ENCODE peak calls at places on chromosomes 13 and 19, in six cellular contexts. Y, R, M, U, V and O are unnamed samples.

GRCh38 chr13:40057228-40057627 is 401.8 kb downstream of the COG6 start:
- DNase-seq in Y (no peak), R (no peak), M (no peak), U (no peak), V (no peak), O (no peak)

GRCh38 chr13:51180853-51181511 is 41.2 kb upstream of the FAM124A start:
- DNase-seq in Y (no peak), R (no peak), M (no peak), U (no peak), V (no peak), O (no peak)

GRCh38 chr19:56309511-56310185 is 5.0 kb downstream of the ZSCAN5A start:
- DNase-seq in Y (peak), R (peak), M (no peak), U (peak), V (peak), O (peak)

GRCh38 chr13:113345486-113345885 is 18.4 kb downstream of the GRTP1 start:
- DNase-seq in Y (no peak), R (no peak), M (no peak), U (no peak), V (no peak), O (no peak)

GRCh38 chr13:42086582-42086981 is 38.1 kb downstream of the DGKH start:
- DNase-seq in Y (no peak), R (no peak), M (no peak), U (no peak), V (no peak), O (no peak)

GRCh38 chr13:45931211-45931610 is 79.7 kb upstream of the SIAH3 start:
- DNase-seq in Y (no peak), R (no peak), M (no peak), U (no peak), V (no peak), O (no peak)

GRCh38 chr13:34816543-34816942 is 125.5 kb upstream of the NBEA start:
- DNase-seq in Y (no peak), R (no peak), M (no peak), U (no peak), V (peak), O (peak)

GRCh38 chr19:40387151-40387550 is 2.8 kb downstream of the HIPK4 start:
- DNase-seq in Y (no peak), R (no peak), M (no peak), U (peak), V (no peak), O (no peak)

GRCh38 chr13:99342723-99343315 is 35.6 kb upstream of the GPR183 start:
- DNase-seq in Y (no peak), R (no peak), M (no peak), U (no peak), V (no peak), O (no peak)

GRCh38 chr13:40407567-40407966 is 258.9 kb downstream of the FOXO1 start:
- DNase-seq in Y (no peak), R (no peak), M (no peak), U (no peak), V (no peak), O (no peak)

GRCh38 chr19:18932216-18932841 is 8.7 kb downstream of the HOMER3 start:
- DNase-seq in Y (peak), R (peak), M (peak), U (peak), V (peak), O (peak)

GRCh38 chr13:102220681-102221228 is 181.1 kb downstream of the FGF14 start:
- DNase-seq in Y (no peak), R (no peak), M (no peak), U (no peak), V (no peak), O (no peak)

GRCh38 chr13:32530841-32531253 is 7.7 kb downstream of the N4BP2L2 start:
- DNase-seq in Y (peak), R (no peak), M (no peak), U (no peak), V (peak), O (peak)

GRCh38 chr19:1469200-1469935 is 9.6 kb downstream of the C19orf25 start:
- DNase-seq in Y (no peak), R (no peak), M (no peak), U (no peak), V (no peak), O (no peak)

GRCh38 chr13:27728271-27728670 is 64.0 kb upstream of the GSX1 start:
- DNase-seq in Y (no peak), R (no peak), M (no peak), U (no peak), V (no peak), O (no peak)

GRCh38 chr19:3692141-3693029 is 7.9 kb downstream of the PIP5K1C start:
- DNase-seq in Y (peak), R (no peak), M (no peak), U (no peak), V (no peak), O (no peak)

GRCh38 chr13:106296723-106297122 is 238.7 kb downstream of the EFNB2 start:
- DNase-seq in Y (no peak), R (no peak), M (no peak), U (no peak), V (peak), O (no peak)

GRCh38 chr13:30837227-30838159 is 68.6 kb upstream of the MEDAG start:
- DNase-seq in Y (no peak), R (no peak), M (no peak), U (peak), V (no peak), O (no peak)

GRCh38 chr19:41904118-41904870 is 21.3 kb downstream of the ARHGEF1 start:
- DNase-seq in Y (no peak), R (no peak), M (no peak), U (no peak), V (no peak), O (no peak)